ENCODE peak calls at places on chromosomes 7 and 10, in seven cellular contexts. One of them, this sample, is unnamed.
A peak's percentile ranks its signal among the peaks of the same experiment; 100 is the strongest.

GRCh38 chr10:102917314-102917961 is 656 bp upstream of the CNNM2 start:
- DNase-seq in heart right ventricle: peak; percentile 80
- DNase-seq in heart left ventricle: peak; percentile 85
- DNase-seq in SK-N-DZ: peak; percentile 84
- DNase-seq in endothelial cell: peak; percentile 79
- DNase-seq in type B pancreatic cell: peak; percentile 88
- DNase-seq in T-helper 9 cell: peak; percentile 77
- DNase-seq in this sample: peak; percentile 92

GRCh38 chr7:10685040-10685439 is 288.6 kb upstream of the PHF14 start:
- DNase-seq in T-helper 9 cell: no peak
- DNase-seq in heart right ventricle: no peak
- DNase-seq in endothelial cell: no peak
- DNase-seq in SK-N-DZ: no peak
- DNase-seq in heart left ventricle: no peak
- DNase-seq in type B pancreatic cell: no peak
- DNase-seq in this sample: no peak

GRCh38 chr10:49220679-49221078 is 32.5 kb upstream of the TMEM273 start:
- DNase-seq in heart right ventricle: no peak
- DNase-seq in T-helper 9 cell: no peak
- DNase-seq in heart left ventricle: no peak
- DNase-seq in endothelial cell: no peak
- DNase-seq in type B pancreatic cell: no peak
- DNase-seq in SK-N-DZ: no peak
- DNase-seq in this sample: no peak

GRCh38 chr10:113062977-113063967 is 113.2 kb downstream of the TCF7L2 start:
- DNase-seq in heart right ventricle: no peak
- DNase-seq in T-helper 9 cell: no peak
- DNase-seq in endothelial cell: no peak
- DNase-seq in heart left ventricle: no peak
- DNase-seq in SK-N-DZ: peak; percentile 91
- DNase-seq in type B pancreatic cell: no peak
- DNase-seq in this sample: no peak

GRCh38 chr10:98242823-98243222 is 25.2 kb downstream of the LOXL4 start:
- DNase-seq in type B pancreatic cell: no peak
- DNase-seq in T-helper 9 cell: no peak
- DNase-seq in heart left ventricle: no peak
- DNase-seq in heart right ventricle: no peak
- DNase-seq in SK-N-DZ: no peak
- DNase-seq in endothelial cell: no peak
- DNase-seq in this sample: no peak

GRCh38 chr7:158238616-158239289 is 348.9 kb downstream of the PTPRN2 start:
- DNase-seq in endothelial cell: no peak
- DNase-seq in SK-N-DZ: no peak
- DNase-seq in type B pancreatic cell: no peak
- DNase-seq in T-helper 9 cell: no peak
- DNase-seq in heart right ventricle: no peak
- DNase-seq in heart left ventricle: no peak
- DNase-seq in this sample: peak; percentile 86

GRCh38 chr10:69636626-69637550 is 6.8 kb downstream of the FAM241B start:
- DNase-seq in endothelial cell: peak; percentile 38
- DNase-seq in heart left ventricle: no peak
- DNase-seq in heart right ventricle: no peak
- DNase-seq in SK-N-DZ: no peak
- DNase-seq in T-helper 9 cell: no peak
- DNase-seq in type B pancreatic cell: no peak
- DNase-seq in this sample: no peak

GRCh38 chr7:96596120-96596826 is 113.4 kb downstream of the SEM1 start:
- DNase-seq in endothelial cell: no peak
- DNase-seq in heart left ventricle: no peak
- DNase-seq in type B pancreatic cell: no peak
- DNase-seq in T-helper 9 cell: no peak
- DNase-seq in SK-N-DZ: peak; percentile 54
- DNase-seq in heart right ventricle: no peak
- DNase-seq in this sample: no peak

GRCh38 chr7:98981701-98982100 is 103.4 kb downstream of the TRRAP start:
- DNase-seq in heart right ventricle: no peak
- DNase-seq in SK-N-DZ: no peak
- DNase-seq in T-helper 9 cell: no peak
- DNase-seq in endothelial cell: no peak
- DNase-seq in heart left ventricle: no peak
- DNase-seq in type B pancreatic cell: no peak
- DNase-seq in this sample: no peak

GRCh38 chr7:45919947-45920542 is 1.0 kb downstream of the IGFBP3 start:
- DNase-seq in SK-N-DZ: no peak
- DNase-seq in type B pancreatic cell: no peak
- DNase-seq in endothelial cell: no peak
- DNase-seq in T-helper 9 cell: no peak
- DNase-seq in heart left ventricle: no peak
- DNase-seq in heart right ventricle: no peak
- DNase-seq in this sample: peak; percentile 89

GRCh38 chr7:27640914-27641570 is 21.6 kb downstream of the HIBADH start:
- DNase-seq in heart right ventricle: peak; percentile 59
- DNase-seq in heart left ventricle: peak; percentile 36
- DNase-seq in SK-N-DZ: no peak
- DNase-seq in type B pancreatic cell: no peak
- DNase-seq in T-helper 9 cell: no peak
- DNase-seq in endothelial cell: no peak
- DNase-seq in this sample: no peak

GRCh38 chr10:108393111-108393510 is 1228.6 kb upstream of the SORCS1 start:
- DNase-seq in endothelial cell: no peak
- DNase-seq in type B pancreatic cell: no peak
- DNase-seq in heart left ventricle: no peak
- DNase-seq in SK-N-DZ: no peak
- DNase-seq in T-helper 9 cell: no peak
- DNase-seq in heart right ventricle: no peak
- DNase-seq in this sample: no peak

GRCh38 chr10:49269523-49269922 is 29.4 kb upstream of the C10orf71 start:
- DNase-seq in type B pancreatic cell: no peak
- DNase-seq in heart left ventricle: no peak
- DNase-seq in T-helper 9 cell: no peak
- DNase-seq in SK-N-DZ: no peak
- DNase-seq in endothelial cell: no peak
- DNase-seq in heart right ventricle: no peak
- DNase-seq in this sample: peak; percentile 79

GRCh38 chr7:29053105-29053872 is 93.0 kb downstream of the CPVL start:
- DNase-seq in SK-N-DZ: no peak
- DNase-seq in endothelial cell: no peak
- DNase-seq in T-helper 9 cell: no peak
- DNase-seq in type B pancreatic cell: no peak
- DNase-seq in heart right ventricle: no peak
- DNase-seq in heart left ventricle: no peak
- DNase-seq in this sample: no peak

GRCh38 chr10:75108684-75109458 is 2.6 kb upstream of the SAMD8 start:
- DNase-seq in endothelial cell: peak; percentile 77
- DNase-seq in SK-N-DZ: peak; percentile 72
- DNase-seq in T-helper 9 cell: no peak
- DNase-seq in heart right ventricle: peak; percentile 28
- DNase-seq in heart left ventricle: peak; percentile 44
- DNase-seq in type B pancreatic cell: no peak
- DNase-seq in this sample: no peak

GRCh38 chr10:48981310-48981907 is 41.8 kb upstream of the LRRC18 start:
- DNase-seq in SK-N-DZ: peak; percentile 79
- DNase-seq in heart right ventricle: peak; percentile 50
- DNase-seq in heart left ventricle: peak; percentile 68
- DNase-seq in T-helper 9 cell: peak; percentile 25
- DNase-seq in endothelial cell: peak; percentile 82
- DNase-seq in type B pancreatic cell: no peak
- DNase-seq in this sample: no peak

GRCh38 chr7:6221340-6222319 is 50.8 kb downstream of the CYTH3 start:
- DNase-seq in heart right ventricle: no peak
- DNase-seq in type B pancreatic cell: no peak
- DNase-seq in heart left ventricle: peak; percentile 56
- DNase-seq in T-helper 9 cell: no peak
- DNase-seq in endothelial cell: no peak
- DNase-seq in SK-N-DZ: no peak
- DNase-seq in this sample: no peak

GRCh38 chr7:10973942-10974716 is 457 bp downstream of the PHF14 start:
- DNase-seq in heart left ventricle: peak; percentile 47
- DNase-seq in heart right ventricle: no peak
- DNase-seq in endothelial cell: peak; percentile 62
- DNase-seq in T-helper 9 cell: no peak
- DNase-seq in type B pancreatic cell: no peak
- DNase-seq in SK-N-DZ: peak; percentile 69
- DNase-seq in this sample: no peak

GRCh38 chr10:59968705-59969104 is 62.3 kb upstream of the CCDC6 start:
- DNase-seq in heart left ventricle: no peak
- DNase-seq in SK-N-DZ: no peak
- DNase-seq in endothelial cell: no peak
- DNase-seq in type B pancreatic cell: no peak
- DNase-seq in heart right ventricle: no peak
- DNase-seq in T-helper 9 cell: no peak
- DNase-seq in this sample: no peak

GRCh38 chr10:116891208-116891607 is 41.9 kb downstream of the ENO4 start:
- DNase-seq in SK-N-DZ: no peak
- DNase-seq in T-helper 9 cell: no peak
- DNase-seq in endothelial cell: no peak
- DNase-seq in heart right ventricle: peak; percentile 54
- DNase-seq in type B pancreatic cell: no peak
- DNase-seq in heart left ventricle: peak; percentile 63
- DNase-seq in this sample: peak; percentile 39

GRCh38 chr7:55144955-55145342 is 126.1 kb downstream of the EGFR start:
- DNase-seq in endothelial cell: no peak
- DNase-seq in type B pancreatic cell: no peak
- DNase-seq in SK-N-DZ: no peak
- DNase-seq in heart left ventricle: no peak
- DNase-seq in T-helper 9 cell: no peak
- DNase-seq in heart right ventricle: no peak
- DNase-seq in this sample: peak; percentile 62

GRCh38 chr7:116552616-116553015 is 27.8 kb downstream of the CAV1 start:
- DNase-seq in type B pancreatic cell: no peak
- DNase-seq in heart right ventricle: no peak
- DNase-seq in T-helper 9 cell: no peak
- DNase-seq in heart left ventricle: no peak
- DNase-seq in endothelial cell: no peak
- DNase-seq in SK-N-DZ: no peak
- DNase-seq in this sample: no peak

This sample was measured in esophagus muscularis mucosa.